ENCODE peak calls at places on chromosomes 16 and 17, in seven cellular contexts. Q is stomach, G is tibial nerve, D is psoas muscle, U is mammary epithelial cell, T is endodermal cell, X is IMR-90. I is an unnamed sample. For H3K27me3, the result is how much of the 10 kb centered on the place peaks cover.

GRCh38 chr17:40065041-40065770 is 2.4 kb downstream of the THRA start:
- DNase-seq in T (peak), U (no peak), Q (no peak), G (no peak), D (no peak), X (peak), I (no peak)

GRCh38 chr17:82959990-82960418 is 119.4 kb upstream of the METRNL start:
- DNase-seq in D (peak), G (no peak), Q (peak), T (no peak), X (no peak), U (no peak), I (no peak)

GRCh38 chr16:89155184-89155679 is 16.3 kb upstream of the CDH15 start:
- DNase-seq in D (peak), G (peak), Q (peak), U (no peak), T (no peak), X (peak), I (peak)

GRCh38 chr16:48906076-48906475 is 296.1 kb upstream of the N4BP1 start:
- DNase-seq in X (no peak), U (no peak), G (no peak), Q (no peak), T (peak), D (no peak), I (no peak)

GRCh38 chr17:78174332-78174869 is 6.0 kb downstream of the SYNGR2 start:
- DNase-seq in T (no peak), X (no peak), G (peak), Q (peak), D (peak), U (peak), I (no peak)

GRCh38 chr16:49456763-49457162 is 83.2 kb downstream of the C16orf78 start:
- DNase-seq in G (no peak), Q (peak), T (no peak), D (peak), X (no peak), U (no peak), I (no peak)

GRCh38 chr17:69608808-69609494 is 194.5 kb downstream of the MAP2K6 start:
- DNase-seq in U (peak), Q (no peak), T (no peak), G (no peak), X (peak), D (no peak), I (peak)

GRCh38 chr16:52383640-52384292 is 163.2 kb downstream of the TOX3 start:
- DNase-seq in T (no peak), G (no peak), Q (no peak), X (no peak), U (no peak), D (no peak), I (no peak)

GRCh38 chr16:66585477-66586239 is 6.4 kb downstream of the CMTM2 start:
- DNase-seq in X (no peak), D (no peak), T (peak), Q (no peak), U (no peak), G (no peak), I (no peak)

GRCh38 chr16:963913-964695 is 6.7 kb downstream of the LMF1 start:
- DNase-seq in T (no peak), U (no peak), G (no peak), X (no peak), Q (no peak), D (no peak), I (no peak)

GRCh38 chr16:57999971-58000705 is at the start of gene ZNF319:
- DNase-seq in D (peak), T (peak), U (peak), G (no peak), Q (no peak), X (no peak), I (no peak)

GRCh38 chr17:31490991-31491793 is 99.7 kb downstream of the RAB11FIP4 start:
- DNase-seq in X (no peak), T (no peak), U (no peak), G (no peak), D (peak), Q (no peak), I (no peak)

GRCh38 chr17:43020789-43021738 is 1.1 kb downstream of the VAT1 start:
- DNase-seq in G (peak), X (peak), T (peak), D (peak), U (peak), Q (peak), I (no peak)

GRCh38 chr17:78883090-78883532 is 19.9 kb downstream of the CEP295NL start:
- DNase-seq in D (peak), T (no peak), U (no peak), G (peak), Q (peak), X (peak), I (no peak)

GRCh38 chr16:75025766-75026165 is 26.9 kb downstream of the ZNRF1 start:
- DNase-seq in D (no peak), Q (no peak), X (peak), U (no peak), T (no peak), G (no peak), I (no peak)

GRCh38 chr16:22012241-22012640 is 4.3 kb downstream of the MOSMO start:
- DNase-seq in T (no peak), D (no peak), Q (no peak), U (no peak), G (no peak), X (no peak), I (no peak)

GRCh38 chr17:9900019-9900594 is 5.0 kb downstream of the RCVRN start:
- DNase-seq in D (no peak), G (no peak), U (no peak), T (no peak), Q (no peak), X (no peak), I (no peak)

GRCh38 chr16:84323626-84324025 is 28.9 kb downstream of the WFDC1 start:
- DNase-seq in X (no peak), Q (no peak), U (peak), D (no peak), T (no peak), G (no peak), I (no peak)

GRCh38 chr17:47741109-47741792 is 8.2 kb downstream of the TBX21 start:
- DNase-seq in T (no peak), G (no peak), X (no peak), U (no peak), D (no peak), Q (peak), I (no peak)

GRCh38 chr17:76536511-76537287 is 810 bp downstream of the CYGB start:
- DNase-seq in T (no peak), U (no peak), X (no peak), G (no peak), D (no peak), Q (no peak), I (no peak)

GRCh38 chr17:65985571-65985970 is 206.4 kb downstream of the CEP112 start:
- DNase-seq in Q (no peak), U (no peak), T (no peak), D (no peak), X (peak), G (no peak), I (no peak)

GRCh38 chr17:38349097-38349904 is 2.3 kb upstream of the SOCS7 start:
- DNase-seq in T (peak), G (peak), U (peak), D (peak), Q (peak), X (peak), I (peak)

GRCh38 chr17:7019839-7020519 is 2.9 kb upstream of the BCL6B start:
- DNase-seq in U (no peak), D (peak), X (peak), T (peak), G (no peak), Q (peak), I (no peak)

GRCh38 chr17:66570353-66571195 is 264.3 kb upstream of the CACNG5 start:
- DNase-seq in Q (no peak), T (peak), U (no peak), G (no peak), D (no peak), X (peak), I (no peak)

GRCh38 chr16:89407282-89407924 is 83.0 kb downstream of the ANKRD11 start:
- DNase-seq in X (no peak), U (no peak), Q (no peak), D (no peak), T (no peak), G (no peak), I (no peak)

GRCh38 chr17:34850964-34851363 is 110.3 kb downstream of the CCT6B start:
- DNase-seq in Q (no peak), G (no peak), T (peak), D (no peak), U (no peak), X (no peak), I (no peak)

GRCh38 chr16:30615358-30616076 is 5.3 kb upstream of the ZNF689 start:
- DNase-seq in Q (peak), G (peak), U (no peak), X (peak), D (peak), T (peak), I (no peak)

GRCh38 chr17:14113137-14113536 is 43.8 kb downstream of the COX10 start:
- DNase-seq in X (no peak), D (no peak), U (no peak), G (no peak), T (no peak), Q (no peak), I (no peak)

GRCh38 chr16:69123894-69124293 is 8.5 kb downstream of the CHTF8 start:
- DNase-seq in G (peak), U (peak), Q (peak), X (peak), D (no peak), T (peak), I (peak)

GRCh38 chr17:64171041-64171440 is 41.1 kb upstream of the ERN1 start:
- DNase-seq in X (no peak), D (no peak), T (no peak), G (no peak), Q (no peak), U (peak), I (no peak)

GRCh38 chr17:6639014-6639650 is 1.4 kb downstream of the KIAA0753 start:
- DNase-seq in T (no peak), X (no peak), G (no peak), Q (no peak), D (no peak), U (no peak), I (no peak)

GRCh38 chr17:74197801-74198200 is 5.7 kb upstream of the RPL38 start:
- DNase-seq in X (no peak), T (no peak), G (no peak), D (no peak), U (no peak), Q (no peak), I (no peak)
- H3K27me3 ChIP-seq in X (under half), T (under half), G (half or more), D (under half), U (under half), Q (under half), I (under half)

DNA sequence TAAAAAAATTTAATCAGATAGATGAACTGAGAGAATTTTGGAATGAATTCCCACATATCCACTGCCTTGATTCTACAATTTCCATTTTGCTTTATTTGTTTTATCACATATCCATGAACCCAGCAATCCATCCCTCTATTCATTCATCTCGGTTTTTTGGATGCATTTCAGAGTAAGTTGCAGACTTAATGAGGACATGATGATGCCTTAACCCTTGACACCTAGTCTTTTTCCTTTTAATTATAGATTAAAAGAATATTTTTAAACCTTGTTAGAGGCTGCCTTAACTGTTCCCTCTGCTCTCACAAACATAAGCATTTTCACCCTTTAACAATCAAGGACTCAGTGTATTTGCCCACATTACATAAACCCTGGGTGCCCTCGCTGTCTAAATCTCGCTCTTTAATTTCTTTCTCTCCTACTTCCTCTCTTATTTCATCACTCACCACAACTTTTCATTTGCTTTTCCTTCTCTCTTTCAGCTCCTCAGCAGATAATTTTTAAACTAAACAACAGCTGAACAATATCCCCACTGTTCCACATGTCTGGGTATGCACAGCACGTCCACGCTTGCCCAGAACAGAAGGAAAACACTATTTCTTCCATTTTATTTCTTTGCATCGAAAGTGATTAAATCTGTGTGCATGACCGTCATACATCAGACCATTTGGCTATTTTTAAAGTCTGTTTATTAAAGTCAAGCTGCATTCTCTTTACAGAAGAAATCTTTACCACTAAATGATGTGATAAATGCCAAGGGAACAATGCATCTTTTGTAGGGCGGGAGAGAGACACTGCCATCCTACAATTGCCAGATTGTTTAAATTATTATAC is 39.9 kb downstream of the IQCK start:
- DNase-seq in G (no peak), D (no peak), Q (no peak), T (no peak), X (peak), U (peak), I (no peak)
- H3K27ac ChIP-seq in G (peak), D (no peak), Q (peak), T (peak), X (peak), U (peak), I (peak)

DNA sequence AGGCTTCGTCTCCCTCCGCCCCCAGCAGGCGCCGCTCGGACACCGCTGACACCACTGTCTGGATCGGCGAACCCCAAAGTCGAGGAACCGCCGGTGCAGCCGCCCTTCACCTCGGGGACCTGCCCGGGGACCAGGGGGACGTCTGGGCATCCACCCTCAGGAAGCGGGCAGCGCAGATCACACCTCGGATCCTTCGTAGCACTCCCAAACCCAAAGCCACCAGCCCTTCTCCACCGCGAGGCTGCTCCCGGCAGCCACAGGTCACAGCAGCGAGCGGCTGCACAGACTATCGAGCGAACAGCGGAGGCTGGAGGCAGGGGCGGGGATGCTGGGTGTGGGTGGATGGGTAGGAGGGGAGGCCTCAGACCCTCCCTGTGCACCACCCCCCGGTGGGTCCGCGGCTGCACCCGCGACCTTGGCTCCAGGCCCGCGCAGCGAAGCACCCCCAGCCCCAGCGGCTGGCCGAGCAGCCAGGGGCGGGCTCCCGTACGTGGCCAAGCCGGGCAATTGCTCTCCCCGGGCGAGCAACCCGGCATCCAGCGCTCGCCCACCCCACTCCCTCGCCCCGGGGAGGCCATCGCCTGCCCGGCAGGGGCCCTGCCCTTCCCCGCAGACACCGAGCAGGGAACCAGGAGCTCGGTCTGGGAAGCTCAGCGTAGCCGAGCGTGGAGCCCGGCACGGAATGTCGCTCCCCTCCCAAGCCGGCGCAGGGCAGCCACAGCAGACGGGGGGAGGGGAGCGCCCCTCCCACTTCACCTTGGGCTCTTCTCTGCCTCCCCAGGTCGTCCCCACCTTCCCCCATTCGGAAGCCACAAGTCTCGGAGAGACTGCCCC is 1.0 kb downstream of the SDK2 start:
- DNase-seq in Q (peak), X (no peak), G (no peak), T (peak), U (peak), D (peak), I (no peak)
- TF ChIP-seq CTCF in Q (no peak), X (no peak), G (no peak), T (peak), U (no peak), D (no peak), I (no peak)

GRCh38 chr17:44967907-44968224 is 237 bp downstream of the C1QL1 start:
- DNase-seq in T (no peak), Q (no peak), U (no peak), X (no peak), D (no peak), G (no peak), I (no peak)

GRCh38 chr17:44971776-44972483 is 3.8 kb upstream of the C1QL1 start:
- DNase-seq in Q (no peak), T (peak), G (no peak), U (peak), X (peak), D (no peak), I (no peak)

GRCh38 chr17:44968225-44969143 is at the start of gene C1QL1:
- DNase-seq in T (peak), X (peak), Q (peak), G (peak), D (peak), U (peak), I (peak)

GRCh38 chr17:44969144-44969780 is 1.2 kb upstream of the C1QL1 start:
- DNase-seq in D (no peak), T (peak), X (no peak), Q (no peak), G (no peak), U (no peak), I (no peak)

GRCh38 chr17:44970136-44970737 is 2.1 kb upstream of the C1QL1 start:
- DNase-seq in X (no peak), G (no peak), D (peak), Q (no peak), T (peak), U (no peak), I (no peak)
- H3K27me3 ChIP-seq in X (under half), G (half or more), D (under half), Q (half or more), T (half or more), U (under half), I (under half)

GRCh38 chr17:1491406-1492248 is 859 bp downstream of the MYO1C start:
- DNase-seq in G (no peak), D (peak), T (peak), U (no peak), X (no peak), Q (peak), I (no peak)
- H3K27ac ChIP-seq in G (peak), D (peak), T (no peak), U (peak), X (peak), Q (peak), I (no peak)

DNA sequence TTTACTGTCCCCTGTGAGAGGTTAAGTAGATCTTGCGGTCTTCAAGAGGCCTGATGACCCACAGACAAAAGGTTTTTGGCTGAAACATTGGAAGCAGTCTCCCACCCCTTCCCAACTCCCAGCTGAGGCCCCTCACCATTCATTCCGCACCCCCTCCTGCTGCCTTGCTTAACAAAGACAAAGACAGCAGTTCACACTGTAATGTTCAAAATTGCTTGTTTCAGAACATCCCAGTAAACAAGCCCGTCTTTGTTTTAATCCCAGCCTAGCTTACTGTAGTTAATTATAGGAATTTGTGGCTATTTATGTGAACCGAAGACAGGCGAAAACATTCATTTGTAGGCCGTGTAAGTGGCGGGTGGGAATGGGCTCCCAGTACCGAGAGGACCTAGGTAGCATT is 55.7 kb downstream of the IRX5 start:
- DNase-seq in Q (no peak), X (no peak), U (no peak), T (peak), D (no peak), G (no peak), I (no peak)
- TF ChIP-seq CTCF in Q (no peak), X (no peak), U (no peak), T (no peak), D (no peak), G (no peak), I (no peak)

GRCh38 chr17:36942031-36942599 is 4.8 kb downstream of the LHX1 start:
- DNase-seq in X (no peak), D (no peak), Q (no peak), T (peak), G (no peak), U (no peak), I (no peak)

GRCh38 chr17:36939944-36940312 is 2.7 kb downstream of the LHX1 start:
- DNase-seq in T (no peak), G (no peak), D (no peak), Q (no peak), X (no peak), U (no peak), I (no peak)

GRCh38 chr17:36939059-36939943 is 2.0 kb downstream of the LHX1 start:
- DNase-seq in U (no peak), X (no peak), Q (no peak), T (peak), G (no peak), D (no peak), I (no peak)

GRCh38 chr17:36941265-36942021 is 4.2 kb downstream of the LHX1 start:
- DNase-seq in G (no peak), Q (no peak), U (no peak), D (no peak), X (no peak), T (peak), I (no peak)

DNA sequence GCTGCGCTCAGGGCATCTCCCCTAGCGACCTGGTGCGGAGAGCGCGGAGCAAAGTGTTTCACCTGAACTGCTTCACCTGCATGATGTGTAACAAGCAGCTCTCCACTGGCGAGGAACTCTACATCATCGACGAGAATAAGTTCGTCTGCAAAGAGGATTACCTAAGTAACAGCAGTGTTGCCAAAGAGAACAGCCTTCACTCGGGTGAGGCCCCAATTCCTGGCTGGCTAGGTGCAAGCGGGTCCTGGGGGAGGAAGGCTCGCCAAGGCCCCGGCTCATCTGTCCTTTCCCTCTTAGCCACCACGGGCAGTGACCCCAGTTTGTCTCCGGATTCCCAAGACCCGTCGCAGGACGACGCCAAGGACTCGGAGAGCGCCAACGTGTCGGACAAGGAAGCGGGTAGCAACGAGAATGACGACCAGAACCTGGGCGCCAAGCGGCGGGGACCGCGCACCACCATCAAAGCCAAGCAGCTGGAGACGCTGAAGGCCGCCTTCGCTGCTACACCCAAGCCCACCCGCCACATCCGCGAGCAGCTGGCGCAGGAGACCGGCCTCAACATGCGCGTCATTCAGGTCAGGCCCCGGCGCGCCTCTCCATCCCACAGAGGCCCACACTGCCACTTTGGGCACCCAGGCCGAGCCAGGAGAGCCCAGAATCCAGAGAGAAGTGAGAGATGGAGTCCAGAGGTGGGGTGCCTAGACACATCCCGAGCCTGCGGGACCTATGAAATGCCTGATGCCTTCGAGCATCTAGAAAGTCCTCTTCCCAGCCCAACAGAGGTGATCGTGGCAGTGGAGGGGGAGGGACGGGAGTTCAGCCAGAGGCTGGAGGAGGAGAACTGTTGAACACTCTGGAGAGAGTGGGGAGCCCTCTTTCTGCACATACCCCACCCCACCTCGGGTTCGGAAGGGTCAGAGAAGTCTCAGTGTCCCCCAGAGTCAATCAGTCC is 3.3 kb downstream of the LHX1 start:
- DNase-seq in X (no peak), U (no peak), T (peak), Q (no peak), G (no peak), D (no peak), I (no peak)
- H3K27me3 ChIP-seq in X (half or more), U (half or more), T (half or more), Q (half or more), G (half or more), D (under half), I (half or more)